ENCODE peak calls at places on chromosomes 3 and 15, in five cellular contexts. One of them, this sample, is unnamed. For H3K9me3, the result is how much of the 10 kb centered on the place peaks cover.

GRCh38 chr15:63246691-63247464 is 30.5 kb upstream of the APH1B start:
- DNase-seq in A673: peak
- DNase-seq in right cardiac atrium: no peak
- DNase-seq in spleen: no peak
- DNase-seq in OCI-LY7: no peak
- DNase-seq in this sample: no peak

GRCh38 chr3:89983449-89983848 is 876.0 kb downstream of the EPHA3 start:
- DNase-seq in A673: no peak
- DNase-seq in right cardiac atrium: no peak
- DNase-seq in spleen: no peak
- DNase-seq in OCI-LY7: no peak
- DNase-seq in this sample: no peak

GRCh38 chr3:58237940-58238681 is 519 bp downstream of the ABHD6 start:
- DNase-seq in A673: no peak
- DNase-seq in right cardiac atrium: peak
- DNase-seq in spleen: peak
- DNase-seq in OCI-LY7: peak
- DNase-seq in this sample: peak

GRCh38 chr15:64842986-64843561 is 1.4 kb downstream of the PLEKHO2 start:
- DNase-seq in A673: no peak
- DNase-seq in right cardiac atrium: peak
- DNase-seq in spleen: peak
- DNase-seq in OCI-LY7: peak
- DNase-seq in this sample: peak

GRCh38 chr3:111210003-111210699 is 138.5 kb downstream of the NECTIN3 start:
- DNase-seq in A673: peak
- DNase-seq in right cardiac atrium: no peak
- DNase-seq in spleen: no peak
- DNase-seq in OCI-LY7: no peak
- DNase-seq in this sample: no peak

GRCh38 chr3:69276884-69277283 is 109.0 kb downstream of the FRMD4B start:
- DNase-seq in A673: no peak
- DNase-seq in right cardiac atrium: no peak
- DNase-seq in spleen: no peak
- DNase-seq in OCI-LY7: no peak
- DNase-seq in this sample: no peak

GRCh38 chr3:66092175-66092990 is 53.7 kb upstream of the MAGI1 start:
- DNase-seq in A673: peak
- DNase-seq in right cardiac atrium: no peak
- DNase-seq in spleen: no peak
- DNase-seq in OCI-LY7: no peak
- DNase-seq in this sample: no peak

GRCh38 chr15:52290800-52291199 is 4.8 kb downstream of the MYO5C start:
- DNase-seq in A673: no peak
- DNase-seq in right cardiac atrium: no peak
- DNase-seq in spleen: no peak
- DNase-seq in OCI-LY7: no peak
- DNase-seq in this sample: no peak

GRCh38 chr3:132396255-132396654 is 21.0 kb upstream of the DNAJC13 start:
- DNase-seq in A673: no peak
- DNase-seq in right cardiac atrium: no peak
- DNase-seq in spleen: no peak
- DNase-seq in OCI-LY7: no peak
- DNase-seq in this sample: no peak

GRCh38 chr15:89472785-89473256 is 23.6 kb downstream of the RHCG start:
- DNase-seq in A673: peak
- DNase-seq in right cardiac atrium: no peak
- DNase-seq in spleen: peak
- DNase-seq in OCI-LY7: peak
- DNase-seq in this sample: no peak

GRCh38 chr3:129611446-129611800 is 4.9 kb upstream of the PLXND1 start:
- DNase-seq in A673: no peak
- DNase-seq in right cardiac atrium: no peak
- DNase-seq in spleen: no peak
- DNase-seq in OCI-LY7: no peak
- DNase-seq in this sample: no peak

GRCh38 chr3:85603378-85603777 is 644.6 kb downstream of the CADM2 start:
- DNase-seq in A673: no peak
- DNase-seq in right cardiac atrium: no peak
- DNase-seq in spleen: no peak
- DNase-seq in OCI-LY7: no peak
- DNase-seq in this sample: no peak

GRCh38 chr15:87123676-87124382 is 1044.2 kb downstream of the AGBL1 start:
- DNase-seq in A673: no peak
- DNase-seq in right cardiac atrium: no peak
- DNase-seq in spleen: no peak
- DNase-seq in OCI-LY7: no peak
- DNase-seq in this sample: no peak
- H3K9me3 ChIP-seq in A673: under half
- H3K9me3 ChIP-seq in right cardiac atrium: under half
- H3K9me3 ChIP-seq in spleen: under half
- H3K9me3 ChIP-seq in OCI-LY7: under half
- H3K9me3 ChIP-seq in this sample: under half

GRCh38 chr15:25239471-25240345 is 199.1 kb downstream of the UBE3A start:
- DNase-seq in A673: no peak
- DNase-seq in right cardiac atrium: peak
- DNase-seq in spleen: peak
- DNase-seq in OCI-LY7: no peak
- DNase-seq in this sample: no peak

GRCh38 chr15:25236861-25237155 is 202.0 kb downstream of the UBE3A start:
- DNase-seq in A673: no peak
- DNase-seq in right cardiac atrium: peak
- DNase-seq in spleen: no peak
- DNase-seq in OCI-LY7: no peak
- DNase-seq in this sample: no peak

GRCh38 chr15:25238716-25239470 is 199.9 kb downstream of the UBE3A start:
- DNase-seq in A673: no peak
- DNase-seq in right cardiac atrium: peak
- DNase-seq in spleen: peak
- DNase-seq in OCI-LY7: no peak
- DNase-seq in this sample: no peak

GRCh38 chr15:25237291-25237978 is 201.4 kb downstream of the UBE3A start:
- DNase-seq in A673: no peak
- DNase-seq in right cardiac atrium: peak
- DNase-seq in spleen: peak
- DNase-seq in OCI-LY7: no peak
- DNase-seq in this sample: no peak

GRCh38 chr15:25238126-25238525 is 200.7 kb downstream of the UBE3A start:
- DNase-seq in A673: no peak
- DNase-seq in right cardiac atrium: peak
- DNase-seq in spleen: peak
- DNase-seq in OCI-LY7: no peak
- DNase-seq in this sample: no peak
- H3K9me3 ChIP-seq in A673: under half
- H3K9me3 ChIP-seq in right cardiac atrium: under half
- H3K9me3 ChIP-seq in spleen: half or more
- H3K9me3 ChIP-seq in OCI-LY7: under half
- H3K9me3 ChIP-seq in this sample: under half

GRCh38 chr15:25773248-25773647 is 89.9 kb downstream of the ATP10A start:
- DNase-seq in A673: no peak
- DNase-seq in right cardiac atrium: no peak
- DNase-seq in spleen: no peak
- DNase-seq in OCI-LY7: no peak
- DNase-seq in this sample: no peak
- H3K9me3 ChIP-seq in A673: under half
- H3K9me3 ChIP-seq in right cardiac atrium: under half
- H3K9me3 ChIP-seq in spleen: under half
- H3K9me3 ChIP-seq in OCI-LY7: under half
- H3K9me3 ChIP-seq in this sample: under half

GRCh38 chr3:37262816-37263393 is 88.5 kb upstream of the LRRFIP2 start:
- DNase-seq in A673: no peak
- DNase-seq in right cardiac atrium: no peak
- DNase-seq in spleen: no peak
- DNase-seq in OCI-LY7: no peak
- DNase-seq in this sample: no peak
- H3K9me3 ChIP-seq in A673: under half
- H3K9me3 ChIP-seq in right cardiac atrium: under half
- H3K9me3 ChIP-seq in spleen: under half
- H3K9me3 ChIP-seq in OCI-LY7: under half
- H3K9me3 ChIP-seq in this sample: under half

GRCh38 chr15:34155859-34156258 is 54.0 kb downstream of the PGBD4 start:
- DNase-seq in A673: no peak
- DNase-seq in right cardiac atrium: no peak
- DNase-seq in spleen: no peak
- DNase-seq in OCI-LY7: no peak
- DNase-seq in this sample: no peak
- H3K9me3 ChIP-seq in A673: under half
- H3K9me3 ChIP-seq in right cardiac atrium: under half
- H3K9me3 ChIP-seq in spleen: under half
- H3K9me3 ChIP-seq in OCI-LY7: under half
- H3K9me3 ChIP-seq in this sample: under half